ENCODE peak calls at places on chromosomes 3 and 15, in six cellular contexts. V is AG08395; I is activated CD8-positive, alpha-beta memory T cell treated with anti-CD3 and anti-CD28 coated beads, Interleukin-2, amount 50 U/mL, for 48 hours; C is GM04504; N is GM20000; R is aorta. Q is an unnamed sample.

GRCh38 chr3:71225285-71225684 is 358.2 kb downstream of the FOXP1 start:
- DNase-seq in V (no peak), I (no peak), C (no peak), N (no peak), R (no peak), Q (no peak)

GRCh38 chr3:12180218-12180617 is 21.5 kb upstream of the TIMP4 start:
- DNase-seq in V (peak; percentile 64), I (no peak), C (no peak), N (no peak), R (peak; percentile 85), Q (no peak)

GRCh38 chr3:193879099-193879863 is 256.7 kb upstream of the HES1 start:
- DNase-seq in V (no peak), I (no peak), C (no peak), N (no peak), R (no peak), Q (no peak)

GRCh38 chr15:60389261-60390077 is 8.3 kb downstream of the ANXA2 start:
- DNase-seq in V (no peak), I (no peak), C (no peak), N (peak; percentile 66), R (no peak), Q (no peak)

GRCh38 chr15:90889736-90890456 is 5.6 kb downstream of the FES start:
- DNase-seq in V (no peak), I (no peak), C (no peak), N (no peak), R (no peak), Q (no peak)

GRCh38 chr15:85582719-85583089 is 202.3 kb downstream of the AKAP13 start:
- DNase-seq in V (peak; percentile 44), I (peak; percentile 79), C (no peak), N (peak; percentile 57), R (peak; percentile 79), Q (peak; percentile 55)

GRCh38 chr3:169811606-169812123 is 1.0 kb upstream of the LRRIQ4 start:
- DNase-seq in V (peak; percentile 41), I (no peak), C (peak; percentile 10), N (no peak), R (no peak), Q (no peak)

GRCh38 chr15:80684697-80685096 is 10.4 kb upstream of the ABHD17C start:
- DNase-seq in V (no peak), I (no peak), C (no peak), N (no peak), R (no peak), Q (no peak)

GRCh38 chr15:50881121-50882048 is 27.1 kb upstream of the AP4E1 start:
- DNase-seq in V (no peak), I (no peak), C (no peak), N (no peak), R (no peak), Q (no peak)

GRCh38 chr3:42803800-42804112 is 534 bp downstream of the HIGD1A start:
- DNase-seq in V (peak; percentile 38), I (peak; percentile 70), C (peak; percentile 9), N (peak; percentile 39), R (no peak), Q (no peak)

GRCh38 chr15:100043069-100043641 is 298.6 kb downstream of the ADAMTS17 start:
- DNase-seq in V (peak; percentile 60), I (no peak), C (no peak), N (no peak), R (no peak), Q (no peak)

GRCh38 chr3:178703268-178703975 is 167.2 kb downstream of the KCNMB2 start:
- DNase-seq in V (peak; percentile 49), I (no peak), C (peak; percentile 20), N (no peak), R (no peak), Q (no peak)

GRCh38 chr3:124845406-124845805 is 41.8 kb downstream of the ITGB5 start:
- DNase-seq in V (peak; percentile 84), I (no peak), C (peak; percentile 91), N (no peak), R (peak; percentile 76), Q (no peak)

GRCh38 chr3:195705081-195705991 is 15.4 kb upstream of the MUC20 start:
- DNase-seq in V (no peak), I (no peak), C (no peak), N (peak; percentile 5), R (no peak), Q (no peak)

GRCh38 chr15:44798815-44799214 is 62.5 kb downstream of the TRIM69 start:
- DNase-seq in V (no peak), I (no peak), C (no peak), N (no peak), R (no peak), Q (no peak)

GRCh38 chr3:118151164-118151563 is 883.5 kb downstream of the IGSF11 start:
- DNase-seq in V (no peak), I (no peak), C (no peak), N (no peak), R (no peak), Q (no peak)

GRCh38 chr3:188468672-188469071 is 314.7 kb downstream of the LPP start:
- DNase-seq in V (no peak), I (no peak), C (no peak), N (no peak), R (no peak), Q (no peak)

Q was measured in CD8-positive, alpha-beta T cell.